ENCODE peak calls at places on chromosomes 2 and 18, in six cellular contexts. M is osteocyte, P is cardiac muscle cell, R is MM.1S, C is H1, K is fibroblast of villous mesenchyme. W is an unnamed sample.

GRCh38 chr18:73717570-73717969 is 430.1 kb downstream of the FBXO15 start:
- DNase-seq in R (no peak), M (no peak), K (no peak), P (no peak), C (no peak), W (no peak)

GRCh38 chr2:205166749-205167148 is 515.6 kb upstream of the NRP2 start:
- DNase-seq in C (no peak), M (no peak), P (peak; percentile 44), K (peak; percentile 22), R (no peak), W (no peak)

GRCh38 chr2:80501874-80502624 is 197.5 kb upstream of the LRRTM1 start:
- DNase-seq in P (no peak), K (no peak), R (no peak), C (no peak), M (no peak), W (no peak)

GRCh38 chr18:25818505-25818904 is 271.9 kb downstream of the SS18 start:
- DNase-seq in K (no peak), M (no peak), R (no peak), P (no peak), C (no peak), W (no peak)

GRCh38 chr2:163213699-163214098 is 375.1 kb upstream of the KCNH7 start:
- DNase-seq in M (no peak), P (peak; percentile 55), C (no peak), R (peak; percentile 20), K (peak; percentile 73), W (no peak)

GRCh38 chr18:33812186-33812585 is 234.2 kb downstream of the ASXL3 start:
- DNase-seq in R (no peak), P (no peak), M (no peak), C (no peak), K (no peak), W (no peak)

GRCh38 chr18:54205951-54206350 is 18.5 kb downstream of the MBD2 start:
- DNase-seq in M (no peak), R (no peak), P (peak; percentile 30), K (peak; percentile 9), C (no peak), W (no peak)

GRCh38 chr2:42754021-42754775 is 9.7 kb downstream of the OXER1 start:
- DNase-seq in C (no peak), M (no peak), R (no peak), K (peak; percentile 22), P (peak; percentile 29), W (no peak)

GRCh38 chr2:176202491-176202890 is 14.0 kb downstream of the HOXD1 start:
- DNase-seq in R (no peak), C (no peak), M (no peak), P (no peak), K (no peak), W (no peak)

GRCh38 chr18:22471546-22472131 is 53.9 kb upstream of the CTAGE1 start:
- DNase-seq in M (no peak), K (peak; percentile 87), C (no peak), R (no peak), P (peak; percentile 72), W (no peak)

GRCh38 chr2:75646583-75647425 is at the start of gene MRPL19:
- DNase-seq in R (peak; percentile 90), P (peak; percentile 96), C (peak; percentile 44), M (peak; percentile 91), K (peak; percentile 94), W (peak; percentile 82)

GRCh38 chr2:142687509-142687908 is 190.0 kb upstream of the KYNU start:
- DNase-seq in K (no peak), R (no peak), C (no peak), M (no peak), P (no peak), W (no peak)

GRCh38 chr2:69013123-69013836 is at the start of gene ANTXR1:
- DNase-seq in M (peak; percentile 88), K (peak; percentile 88), R (peak; percentile 23), C (no peak), P (peak; percentile 85), W (peak; percentile 34)

GRCh38 chr2:180124273-180124881 is 117.3 kb upstream of the CWC22 start:
- DNase-seq in C (no peak), M (no peak), P (peak; percentile 80), K (peak; percentile 68), R (peak; percentile 66), W (peak; percentile 26)

GRCh38 chr2:180128861-180129260 is 121.8 kb upstream of the CWC22 start:
- DNase-seq in K (no peak), R (no peak), M (no peak), C (no peak), P (no peak), W (no peak)

GRCh38 chr2:180130403-180130802 is 123.3 kb upstream of the CWC22 start:
- DNase-seq in M (no peak), R (no peak), K (peak; percentile 16), C (no peak), P (peak; percentile 11), W (no peak)

GRCh38 chr2:180122874-180123273 is 115.8 kb upstream of the CWC22 start:
- DNase-seq in K (no peak), P (peak; percentile 61), R (no peak), C (no peak), M (no peak), W (no peak)

DNA sequence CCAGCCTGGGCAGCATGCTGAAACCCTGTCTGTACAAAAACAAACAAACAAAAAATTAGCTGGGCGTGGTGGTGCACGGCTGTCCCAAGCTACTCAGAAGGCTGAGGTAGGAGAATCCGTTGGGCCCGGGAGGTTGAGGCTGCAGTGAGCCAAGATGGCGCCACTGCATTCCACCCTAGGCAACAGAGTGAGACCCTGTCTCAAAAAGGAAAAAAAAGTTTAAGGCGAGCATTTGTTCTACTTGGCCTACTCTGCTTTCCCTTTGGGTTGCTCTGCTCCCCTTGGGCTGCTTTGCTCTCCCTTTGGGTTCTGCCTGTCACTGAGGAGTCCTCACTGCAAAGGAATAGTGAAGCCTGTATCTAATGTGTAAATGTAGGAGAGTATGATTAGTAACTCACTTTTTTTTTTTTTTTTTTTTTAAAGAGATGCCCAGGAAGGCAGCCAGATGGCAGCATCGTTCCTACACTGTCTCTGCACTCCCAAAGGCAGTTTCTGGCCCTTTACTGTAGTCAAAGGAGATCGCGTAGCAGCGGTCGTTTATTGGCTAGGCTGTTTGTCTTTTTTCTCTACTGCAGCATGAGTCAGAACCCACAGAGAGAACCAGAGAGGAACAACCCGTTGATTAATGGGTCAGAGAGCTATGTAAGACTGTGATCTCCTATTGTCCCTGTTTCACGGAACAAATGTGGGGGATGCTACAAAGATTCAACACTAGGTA is 118.3 kb upstream of the CWC22 start:
- DNase-seq in P (peak; percentile 98), K (peak; percentile 94), R (peak; percentile 78), M (no peak), C (peak; percentile 44), W (no peak)
- TF ChIP-seq CTCF in P (peak; percentile 78), K (peak; percentile 80), R (peak; percentile 67), M (peak; percentile 84), C (peak; percentile 49), W (peak; percentile 57)

GRCh38 chr2:240131941-240132650 is 4.0 kb downstream of the COPS9 start:
- DNase-seq in K (no peak), R (no peak), C (no peak), M (no peak), P (no peak), W (no peak)
- TF ChIP-seq CTCF in K (peak; percentile 19), R (no peak), C (peak; percentile 53), M (peak; percentile 9), P (peak; percentile 10), W (no peak)

DNA sequence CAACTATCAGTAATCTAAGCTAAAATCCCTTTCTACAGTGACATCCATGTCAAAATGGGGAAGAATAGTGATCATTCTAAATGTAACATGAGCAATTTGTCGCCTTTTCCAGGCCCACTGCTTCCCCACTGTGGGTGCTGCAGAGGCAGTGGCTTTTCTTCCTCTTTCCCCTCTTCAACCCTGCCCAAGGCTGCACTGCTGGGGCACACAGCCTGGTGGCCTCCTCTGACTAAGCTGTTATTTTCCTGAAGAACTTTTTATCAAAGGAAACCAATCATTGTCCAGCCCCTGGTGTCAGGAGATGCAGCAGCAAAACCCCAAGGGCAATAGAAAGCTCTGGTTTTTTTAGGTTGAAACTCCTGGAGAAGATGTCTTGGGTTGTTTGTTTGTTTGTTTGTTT is 117.6 kb upstream of the KLF7 start:
- DNase-seq in K (no peak), R (no peak), P (peak; percentile 24), M (no peak), C (no peak), W (no peak)
- TF ChIP-seq CTCF in K (peak; percentile 21), R (no peak), P (peak; percentile 15), M (peak; percentile 18), C (no peak), W (no peak)

DNA sequence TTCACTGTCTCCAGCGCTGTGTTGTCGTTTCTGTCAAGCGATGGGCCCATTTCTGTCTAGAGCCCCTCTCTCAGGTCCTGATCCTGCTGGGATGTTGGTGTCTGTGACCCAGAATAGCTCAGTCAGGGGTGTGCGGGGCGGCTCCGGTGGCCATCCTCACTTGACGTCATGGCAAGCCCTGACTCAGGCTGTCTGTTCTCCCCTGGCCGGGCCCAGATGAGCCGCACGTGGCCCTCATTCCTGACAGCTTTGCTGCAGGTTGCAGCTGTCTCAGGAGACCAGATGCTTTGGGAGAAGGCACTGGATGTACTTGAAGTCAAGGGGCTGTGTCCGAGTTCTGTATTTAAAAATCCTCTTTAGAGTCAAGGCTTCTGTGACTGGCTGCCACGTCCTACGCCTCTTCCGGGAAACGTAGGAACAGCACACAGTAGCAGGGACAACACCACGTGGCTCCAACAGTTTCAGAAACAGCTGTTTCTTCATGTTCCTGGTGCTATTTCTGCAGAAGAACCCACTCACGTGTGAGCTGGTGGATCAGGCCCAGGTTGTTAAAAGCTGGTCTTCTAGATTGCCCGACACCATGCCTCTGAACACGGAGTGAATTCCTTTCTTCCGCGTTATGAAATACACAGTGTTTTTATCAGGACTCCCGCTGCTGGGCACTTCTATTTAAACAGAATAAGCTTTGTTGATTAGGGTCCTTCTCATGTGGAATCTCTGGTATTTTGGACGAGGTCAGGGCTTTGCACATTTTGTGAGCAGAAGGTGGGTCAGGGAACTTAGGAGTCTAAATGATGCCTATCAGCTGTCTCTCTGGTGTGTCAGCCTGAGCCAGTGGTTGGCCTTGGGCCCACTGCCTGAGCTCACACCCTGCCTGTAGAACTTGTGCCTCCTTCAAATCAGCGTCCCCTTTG is 28.3 kb upstream of the NTSR2 start:
- DNase-seq in M (no peak), R (no peak), C (no peak), K (peak; percentile 91), P (peak; percentile 76), W (no peak)
- TF ChIP-seq CTCF in M (no peak), R (no peak), C (no peak), K (no peak), P (no peak), W (no peak)

W was measured in D721Med.